ENCODE peak calls at places on chromosomes 6 and 20, in five cellular contexts. One of them, this sample, is unnamed.

GRCh38 chr6:90144396-90144795 is 152.2 kb downstream of the BACH2 start:
- DNase-seq in CD4-positive, alpha-beta memory T cell: no peak
- DNase-seq in psoas muscle: no peak
- DNase-seq in fibroblast of lung: no peak
- DNase-seq in effector memory CD4-positive, alpha-beta T cell: no peak
- DNase-seq in this sample: no peak

GRCh38 chr20:31630187-31630790 is 7.4 kb upstream of the COX4I2 start:
- DNase-seq in CD4-positive, alpha-beta memory T cell: no peak
- DNase-seq in psoas muscle: no peak
- DNase-seq in fibroblast of lung: peak
- DNase-seq in effector memory CD4-positive, alpha-beta T cell: no peak
- DNase-seq in this sample: no peak

GRCh38 chr6:4820704-4821276 is 44.6 kb downstream of the CDYL start:
- DNase-seq in CD4-positive, alpha-beta memory T cell: no peak
- DNase-seq in psoas muscle: no peak
- DNase-seq in fibroblast of lung: no peak
- DNase-seq in effector memory CD4-positive, alpha-beta T cell: no peak
- DNase-seq in this sample: no peak

GRCh38 chr6:2381872-2382661 is 136.7 kb upstream of the GMDS start:
- DNase-seq in CD4-positive, alpha-beta memory T cell: no peak
- DNase-seq in psoas muscle: no peak
- DNase-seq in fibroblast of lung: no peak
- DNase-seq in effector memory CD4-positive, alpha-beta T cell: no peak
- DNase-seq in this sample: no peak

GRCh38 chr6:7939186-7939863 is 28.7 kb upstream of the TXNDC5 start:
- DNase-seq in CD4-positive, alpha-beta memory T cell: no peak
- DNase-seq in psoas muscle: no peak
- DNase-seq in fibroblast of lung: no peak
- DNase-seq in effector memory CD4-positive, alpha-beta T cell: no peak
- DNase-seq in this sample: no peak

GRCh38 chr6:23137596-23137995 is 568.2 kb downstream of the HDGFL1 start:
- DNase-seq in CD4-positive, alpha-beta memory T cell: no peak
- DNase-seq in psoas muscle: no peak
- DNase-seq in fibroblast of lung: peak
- DNase-seq in effector memory CD4-positive, alpha-beta T cell: no peak
- DNase-seq in this sample: no peak

GRCh38 chr6:136526196-136526930 is 23.9 kb downstream of the MAP7 start:
- DNase-seq in CD4-positive, alpha-beta memory T cell: peak
- DNase-seq in psoas muscle: peak
- DNase-seq in fibroblast of lung: peak
- DNase-seq in effector memory CD4-positive, alpha-beta T cell: no peak
- DNase-seq in this sample: peak

GRCh38 chr6:89547286-89547685 is 91.3 kb downstream of the LYRM2 start:
- DNase-seq in CD4-positive, alpha-beta memory T cell: no peak
- DNase-seq in psoas muscle: no peak
- DNase-seq in fibroblast of lung: no peak
- DNase-seq in effector memory CD4-positive, alpha-beta T cell: no peak
- DNase-seq in this sample: peak

GRCh38 chr6:149379977-149380376 is 20.1 kb upstream of the SUMO4 start:
- DNase-seq in CD4-positive, alpha-beta memory T cell: no peak
- DNase-seq in psoas muscle: no peak
- DNase-seq in fibroblast of lung: no peak
- DNase-seq in effector memory CD4-positive, alpha-beta T cell: no peak
- DNase-seq in this sample: no peak

GRCh38 chr6:122068291-122068769 is 331.1 kb upstream of the HSF2 start:
- DNase-seq in CD4-positive, alpha-beta memory T cell: no peak
- DNase-seq in psoas muscle: no peak
- DNase-seq in fibroblast of lung: no peak
- DNase-seq in effector memory CD4-positive, alpha-beta T cell: no peak
- DNase-seq in this sample: no peak

GRCh38 chr6:14763139-14763538 is 482.7 kb upstream of the JARID2 start:
- DNase-seq in CD4-positive, alpha-beta memory T cell: no peak
- DNase-seq in psoas muscle: no peak
- DNase-seq in fibroblast of lung: peak
- DNase-seq in effector memory CD4-positive, alpha-beta T cell: no peak
- DNase-seq in this sample: no peak

GRCh38 chr6:119466226-119466625 is 116.7 kb upstream of the MAN1A1 start:
- DNase-seq in CD4-positive, alpha-beta memory T cell: no peak
- DNase-seq in psoas muscle: no peak
- DNase-seq in fibroblast of lung: no peak
- DNase-seq in effector memory CD4-positive, alpha-beta T cell: no peak
- DNase-seq in this sample: no peak

GRCh38 chr6:119459207-119459974 is 109.8 kb upstream of the MAN1A1 start:
- DNase-seq in CD4-positive, alpha-beta memory T cell: no peak
- DNase-seq in psoas muscle: no peak
- DNase-seq in fibroblast of lung: no peak
- DNase-seq in effector memory CD4-positive, alpha-beta T cell: no peak
- DNase-seq in this sample: no peak

GRCh38 chr6:119461187-119461586 is 111.6 kb upstream of the MAN1A1 start:
- DNase-seq in CD4-positive, alpha-beta memory T cell: no peak
- DNase-seq in psoas muscle: no peak
- DNase-seq in fibroblast of lung: no peak
- DNase-seq in effector memory CD4-positive, alpha-beta T cell: no peak
- DNase-seq in this sample: no peak

GRCh38 chr6:119467478-119468081 is 118.0 kb upstream of the MAN1A1 start:
- DNase-seq in CD4-positive, alpha-beta memory T cell: no peak
- DNase-seq in psoas muscle: no peak
- DNase-seq in fibroblast of lung: peak
- DNase-seq in effector memory CD4-positive, alpha-beta T cell: no peak
- DNase-seq in this sample: no peak

GRCh38 chr6:119463081-119463626 is 113.6 kb upstream of the MAN1A1 start:
- DNase-seq in CD4-positive, alpha-beta memory T cell: no peak
- DNase-seq in psoas muscle: no peak
- DNase-seq in fibroblast of lung: no peak
- DNase-seq in effector memory CD4-positive, alpha-beta T cell: no peak
- DNase-seq in this sample: no peak
- H3K27ac ChIP-seq in CD4-positive, alpha-beta memory T cell: no peak
- H3K27ac ChIP-seq in psoas muscle: no peak
- H3K27ac ChIP-seq in fibroblast of lung: no peak
- H3K27ac ChIP-seq in effector memory CD4-positive, alpha-beta T cell: no peak
- H3K27ac ChIP-seq in this sample: no peak

GRCh38 chr6:13248953-13249432 is 79.3 kb downstream of the TBC1D7 start:
- DNase-seq in CD4-positive, alpha-beta memory T cell: no peak
- DNase-seq in psoas muscle: no peak
- DNase-seq in fibroblast of lung: no peak
- DNase-seq in effector memory CD4-positive, alpha-beta T cell: no peak
- DNase-seq in this sample: no peak

GRCh38 chr6:13248053-13248452 is 80.3 kb downstream of the TBC1D7 start:
- DNase-seq in CD4-positive, alpha-beta memory T cell: no peak
- DNase-seq in psoas muscle: no peak
- DNase-seq in fibroblast of lung: peak
- DNase-seq in effector memory CD4-positive, alpha-beta T cell: no peak
- DNase-seq in this sample: no peak

GRCh38 chr6:13249817-13250216 is 78.5 kb downstream of the TBC1D7 start:
- DNase-seq in CD4-positive, alpha-beta memory T cell: no peak
- DNase-seq in psoas muscle: no peak
- DNase-seq in fibroblast of lung: no peak
- DNase-seq in effector memory CD4-positive, alpha-beta T cell: no peak
- DNase-seq in this sample: no peak

GRCh38 chr6:13247627-13248026 is 80.7 kb downstream of the TBC1D7 start:
- DNase-seq in CD4-positive, alpha-beta memory T cell: no peak
- DNase-seq in psoas muscle: no peak
- DNase-seq in fibroblast of lung: no peak
- DNase-seq in effector memory CD4-positive, alpha-beta T cell: no peak
- DNase-seq in this sample: no peak

GRCh38 chr6:13248549-13248948 is 79.8 kb downstream of the TBC1D7 start:
- DNase-seq in CD4-positive, alpha-beta memory T cell: no peak
- DNase-seq in psoas muscle: no peak
- DNase-seq in fibroblast of lung: no peak
- DNase-seq in effector memory CD4-positive, alpha-beta T cell: no peak
- DNase-seq in this sample: no peak
- H3K27ac ChIP-seq in CD4-positive, alpha-beta memory T cell: no peak
- H3K27ac ChIP-seq in psoas muscle: no peak
- H3K27ac ChIP-seq in fibroblast of lung: no peak
- H3K27ac ChIP-seq in effector memory CD4-positive, alpha-beta T cell: no peak
- H3K27ac ChIP-seq in this sample: no peak

GRCh38 chr6:41935190-41935569 is 6.4 kb downstream of the CCND3 start:
- DNase-seq in CD4-positive, alpha-beta memory T cell: no peak
- DNase-seq in psoas muscle: no peak
- DNase-seq in fibroblast of lung: no peak
- DNase-seq in effector memory CD4-positive, alpha-beta T cell: no peak
- DNase-seq in this sample: no peak
- H3K27ac ChIP-seq in CD4-positive, alpha-beta memory T cell: peak
- H3K27ac ChIP-seq in psoas muscle: no peak
- H3K27ac ChIP-seq in fibroblast of lung: no peak
- H3K27ac ChIP-seq in effector memory CD4-positive, alpha-beta T cell: peak
- H3K27ac ChIP-seq in this sample: no peak

DNA sequence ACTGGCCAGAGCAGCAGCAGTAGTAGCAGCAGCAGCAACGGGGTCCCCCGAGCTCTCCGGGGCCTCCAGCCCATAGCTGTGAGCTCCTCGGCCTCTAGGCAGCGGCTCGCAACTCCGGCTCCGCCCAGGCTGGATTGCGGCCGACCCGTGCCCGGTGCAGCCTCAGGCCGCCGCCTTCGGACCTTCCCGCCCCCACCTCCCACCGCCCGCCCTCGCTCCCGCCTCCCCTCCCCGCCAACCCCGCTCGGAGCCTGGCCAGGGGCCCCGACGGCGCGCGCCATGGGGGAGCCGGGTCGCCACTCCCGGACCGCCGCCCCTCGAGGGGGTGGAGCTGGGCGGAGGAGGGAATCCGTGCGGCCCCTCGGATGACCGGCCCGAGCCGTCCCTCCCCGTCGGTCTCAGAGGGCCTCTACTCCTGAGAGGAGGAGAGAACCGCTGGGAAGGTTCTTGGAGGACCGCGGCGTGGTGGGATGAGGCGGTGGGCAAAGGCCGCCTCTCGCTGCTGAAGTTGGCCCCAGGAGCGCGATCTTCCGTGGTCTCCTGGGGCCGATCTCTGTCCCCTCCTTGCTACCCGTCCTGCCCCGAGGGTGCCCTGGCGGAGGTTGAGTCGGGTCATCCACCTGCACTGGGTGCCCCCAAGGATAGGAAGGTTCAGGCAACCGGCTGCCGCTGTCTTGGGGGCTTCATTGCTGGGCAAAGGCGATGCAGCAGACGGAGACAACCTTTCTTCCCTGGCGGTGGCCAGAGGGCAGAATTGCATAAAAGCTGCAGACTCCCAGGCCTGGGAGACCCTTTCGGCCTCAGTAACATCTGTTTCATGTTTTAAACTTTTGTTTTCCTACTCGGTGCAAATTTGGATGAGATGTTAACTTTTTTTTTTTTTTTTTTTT is at the start of gene ADAM33:
- DNase-seq in CD4-positive, alpha-beta memory T cell: no peak
- DNase-seq in psoas muscle: peak
- DNase-seq in fibroblast of lung: peak
- DNase-seq in effector memory CD4-positive, alpha-beta T cell: no peak
- DNase-seq in this sample: peak
- H3K27ac ChIP-seq in CD4-positive, alpha-beta memory T cell: no peak
- H3K27ac ChIP-seq in psoas muscle: peak
- H3K27ac ChIP-seq in fibroblast of lung: peak
- H3K27ac ChIP-seq in effector memory CD4-positive, alpha-beta T cell: no peak
- H3K27ac ChIP-seq in this sample: peak

DNA sequence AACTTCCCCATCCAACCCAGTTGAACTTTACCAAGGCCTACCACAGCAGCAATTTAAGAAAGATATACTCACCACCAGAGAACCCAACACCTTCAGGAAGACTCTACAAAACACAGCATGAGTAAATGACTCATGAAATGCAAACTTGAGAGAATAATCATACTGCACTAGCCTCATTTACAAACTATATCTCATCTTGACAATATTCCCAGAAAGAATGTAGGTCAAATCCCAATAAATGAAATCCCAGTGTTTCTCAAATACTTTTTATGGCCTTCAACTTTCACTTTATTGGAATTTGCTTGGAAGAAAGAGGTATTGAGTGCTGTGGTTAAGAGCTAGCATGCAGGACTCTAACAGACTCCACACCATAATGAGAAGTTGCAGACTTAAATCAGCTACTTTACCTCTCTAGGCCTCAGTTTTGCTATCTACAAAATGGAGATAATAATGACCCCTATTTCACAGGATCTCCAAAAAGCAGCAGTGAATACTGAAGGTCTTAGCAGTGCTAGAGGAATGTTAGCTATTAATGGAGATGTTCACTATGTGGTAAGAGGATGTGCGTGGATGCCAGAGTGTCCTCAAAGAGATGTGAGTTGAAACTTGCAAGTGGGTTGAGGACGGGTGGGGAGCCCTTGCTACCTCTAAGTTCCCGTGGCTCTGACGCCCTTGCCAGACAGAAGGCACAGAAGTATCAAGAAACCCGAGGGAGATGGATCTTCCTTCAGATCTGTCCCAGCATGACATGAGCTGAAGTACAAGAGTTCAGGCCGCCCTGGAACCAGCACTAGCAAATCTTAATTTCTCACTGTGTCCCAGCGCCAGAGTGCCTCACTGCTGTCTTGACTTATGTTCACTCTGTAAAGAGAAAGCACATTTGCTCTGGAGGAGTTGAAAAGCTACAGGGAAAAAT is 59.7 kb downstream of the FYN start:
- DNase-seq in CD4-positive, alpha-beta memory T cell: no peak
- DNase-seq in psoas muscle: no peak
- DNase-seq in fibroblast of lung: no peak
- DNase-seq in effector memory CD4-positive, alpha-beta T cell: no peak
- DNase-seq in this sample: no peak
- H3K27ac ChIP-seq in CD4-positive, alpha-beta memory T cell: peak
- H3K27ac ChIP-seq in psoas muscle: no peak
- H3K27ac ChIP-seq in fibroblast of lung: no peak
- H3K27ac ChIP-seq in effector memory CD4-positive, alpha-beta T cell: no peak
- H3K27ac ChIP-seq in this sample: no peak

GRCh38 chr6:117481278-117481925 is 1.1 kb upstream of the DCBLD1 start:
- DNase-seq in CD4-positive, alpha-beta memory T cell: peak
- DNase-seq in psoas muscle: no peak
- DNase-seq in fibroblast of lung: no peak
- DNase-seq in effector memory CD4-positive, alpha-beta T cell: no peak
- DNase-seq in this sample: no peak

GRCh38 chr6:117480651-117481050 is 1.8 kb upstream of the DCBLD1 start:
- DNase-seq in CD4-positive, alpha-beta memory T cell: no peak
- DNase-seq in psoas muscle: no peak
- DNase-seq in fibroblast of lung: no peak
- DNase-seq in effector memory CD4-positive, alpha-beta T cell: no peak
- DNase-seq in this sample: no peak

GRCh38 chr6:117482240-117483003 is at the start of gene DCBLD1:
- DNase-seq in CD4-positive, alpha-beta memory T cell: peak
- DNase-seq in psoas muscle: peak
- DNase-seq in fibroblast of lung: peak
- DNase-seq in effector memory CD4-positive, alpha-beta T cell: peak
- DNase-seq in this sample: peak

GRCh38 chr6:117483004-117483644 is 650 bp downstream of the DCBLD1 start:
- DNase-seq in CD4-positive, alpha-beta memory T cell: peak
- DNase-seq in psoas muscle: peak
- DNase-seq in fibroblast of lung: peak
- DNase-seq in effector memory CD4-positive, alpha-beta T cell: no peak
- DNase-seq in this sample: peak

GRCh38 chr6:117481926-117482239 is 591 bp upstream of the DCBLD1 start:
- DNase-seq in CD4-positive, alpha-beta memory T cell: no peak
- DNase-seq in psoas muscle: no peak
- DNase-seq in fibroblast of lung: no peak
- DNase-seq in effector memory CD4-positive, alpha-beta T cell: no peak
- DNase-seq in this sample: no peak
- H3K27ac ChIP-seq in CD4-positive, alpha-beta memory T cell: no peak
- H3K27ac ChIP-seq in psoas muscle: peak
- H3K27ac ChIP-seq in fibroblast of lung: no peak
- H3K27ac ChIP-seq in effector memory CD4-positive, alpha-beta T cell: no peak
- H3K27ac ChIP-seq in this sample: peak

This sample was measured in right cardiac atrium.